ENCODE peak calls at places on chromosomes 13 and 19, in ten cellular contexts. J, H, O, T, U, E, M, V, N and F are unnamed samples.
A peak's percentile ranks its signal among the peaks of the same experiment; 100 is the strongest.

GRCh38 chr19:10692673-10693264 is 8.5 kb upstream of the QTRT1 start:
- DNase-seq in J (no peak), H (no peak), O (no peak), T (no peak), U (no peak), E (no peak), M (no peak), V (no peak), N (no peak), F (no peak)

GRCh38 chr13:110004814-110005213 is 218.4 kb upstream of the IRS2 start:
- DNase-seq in J (no peak), H (no peak), O (no peak), T (no peak), U (no peak), E (no peak), M (no peak), V (no peak), N (no peak), F (no peak)

GRCh38 chr13:98923641-98924397 is 54.0 kb downstream of the DOCK9 start:
- DNase-seq in J (no peak), H (peak; percentile 65), O (peak; percentile 3), T (no peak), U (no peak), E (no peak), M (no peak), V (no peak), N (no peak), F (no peak)

GRCh38 chr19:58544591-58545285 is 874 bp downstream of the TRIM28 start:
- DNase-seq in J (peak; percentile 83), H (peak; percentile 90), O (peak; percentile 32), T (no peak), U (peak; percentile 73), E (no peak), M (no peak), V (no peak), N (no peak), F (no peak)

GRCh38 chr13:81350056-81350455 is 1009.1 kb upstream of the SPRY2 start:
- DNase-seq in J (no peak), H (no peak), O (no peak), T (no peak), U (no peak), E (no peak), M (no peak), V (no peak), N (no peak), F (no peak)

GRCh38 chr19:1333789-1334188 is 48.1 kb downstream of the EFNA2 start:
- DNase-seq in J (no peak), H (no peak), O (peak; percentile 61), T (no peak), U (peak; percentile 82), E (no peak), M (no peak), V (no peak), N (no peak), F (peak; percentile 39)

GRCh38 chr19:47641891-47642485 is 33.1 kb downstream of the BICRA start:
- DNase-seq in J (no peak), H (no peak), O (no peak), T (no peak), U (no peak), E (peak; percentile 51), M (no peak), V (no peak), N (no peak), F (no peak)

GRCh38 chr19:33394006-33394722 is 20.7 kb downstream of the CEBPG start:
- DNase-seq in J (peak; percentile 95), H (no peak), O (peak; percentile 74), T (no peak), U (no peak), E (peak; percentile 75), M (no peak), V (no peak), N (no peak), F (peak; percentile 68)

GRCh38 chr13:43232866-43233265 is 209.5 kb downstream of the DNAJC15 start:
- DNase-seq in J (peak; percentile 62), H (no peak), O (peak; percentile 71), T (no peak), U (no peak), E (peak; percentile 39), M (no peak), V (no peak), N (no peak), F (peak; percentile 64)

GRCh38 chr19:1156830-1157615 is 17.0 kb downstream of the SBNO2 start:
- DNase-seq in J (no peak), H (no peak), O (no peak), T (no peak), U (no peak), E (no peak), M (no peak), V (no peak), N (no peak), F (no peak)

GRCh38 chr19:7982103-7982502 is 23.3 kb downstream of the ELAVL1 start:
- DNase-seq in J (no peak), H (no peak), O (no peak), T (no peak), U (no peak), E (no peak), M (no peak), V (no peak), N (no peak), F (no peak)

GRCh38 chr13:38872693-38873092 is 117.9 kb downstream of the STOML3 start:
- DNase-seq in J (peak; percentile 47), H (peak; percentile 76), O (peak; percentile 36), T (peak; percentile 42), U (peak; percentile 88), E (peak; percentile 28), M (peak; percentile 77), V (no peak), N (no peak), F (peak; percentile 25)

GRCh38 chr13:31951215-31951678 is 80.3 kb upstream of the FRY start:
- DNase-seq in J (peak; percentile 33), H (no peak), O (peak; percentile 34), T (no peak), U (no peak), E (peak; percentile 47), M (no peak), V (peak; percentile 89), N (peak; percentile 19), F (peak; percentile 14)

GRCh38 chr19:32880607-32881006 is 11.0 kb upstream of the SLC7A9 start:
- DNase-seq in J (no peak), H (no peak), O (no peak), T (no peak), U (no peak), E (no peak), M (peak; percentile 20), V (no peak), N (no peak), F (no peak)

GRCh38 chr13:41648314-41648935 is 191.1 kb downstream of the RGCC start:
- DNase-seq in J (peak; percentile 24), H (no peak), O (peak; percentile 86), T (peak; percentile 80), U (no peak), E (peak; percentile 65), M (no peak), V (no peak), N (no peak), F (peak; percentile 81)

GRCh38 chr19:28862238-28862637 is 350.7 kb downstream of the UQCRFS1 start:
- DNase-seq in J (peak; percentile 42), H (no peak), O (no peak), T (no peak), U (no peak), E (no peak), M (no peak), V (no peak), N (no peak), F (no peak)

GRCh38 chr19:11169896-11170678 is 14.5 kb upstream of the SPC24 start:
- DNase-seq in J (peak; percentile 68), H (no peak), O (no peak), T (no peak), U (no peak), E (no peak), M (no peak), V (no peak), N (no peak), F (peak; percentile 35)

GRCh38 chr19:16518061-16518460 is 21.9 kb downstream of the C19orf44 start:
- DNase-seq in J (no peak), H (no peak), O (no peak), T (no peak), U (no peak), E (no peak), M (no peak), V (no peak), N (no peak), F (no peak)

GRCh38 chr19:35558400-35559280 is 4.8 kb downstream of the ATP4A start:
- DNase-seq in J (no peak), H (no peak), O (no peak), T (no peak), U (no peak), E (no peak), M (no peak), V (no peak), N (no peak), F (no peak)
- TF ChIP-seq EZH2 in J (no peak), H (peak; percentile 32), O (no peak), T (no peak), U (no peak), E (no peak), M (no peak), V (no peak), N (no peak), F (no peak)

GRCh38 chr19:15457701-15458484 is 6.5 kb downstream of the RASAL3 start:
- DNase-seq in J (no peak), H (no peak), O (no peak), T (no peak), U (peak; percentile 39), E (no peak), M (no peak), V (no peak), N (no peak), F (no peak)
- TF ChIP-seq EZH2 in J (no peak), H (peak; percentile 99), O (peak; percentile 65), T (no peak), U (no peak), E (peak; percentile 33), M (peak; percentile 83), V (no peak), N (peak; percentile 72), F (peak; percentile 87)

GRCh38 chr19:52896431-52897148 is 845 bp downstream of the ZNF320 start:
- DNase-seq in J (peak; percentile 65), H (peak; percentile 41), O (peak; percentile 26), T (no peak), U (peak; percentile 2), E (peak; percentile 21), M (peak; percentile 57), V (no peak), N (no peak), F (peak; percentile 5)

GRCh38 chr19:52901842-52902241 is 4.4 kb upstream of the ZNF320 start:
- DNase-seq in J (no peak), H (no peak), O (no peak), T (no peak), U (no peak), E (no peak), M (no peak), V (no peak), N (no peak), F (no peak)

GRCh38 chr19:52898101-52898500 is 666 bp upstream of the ZNF320 start:
- DNase-seq in J (peak; percentile 13), H (peak; percentile 41), O (no peak), T (no peak), U (no peak), E (no peak), M (peak; percentile 54), V (no peak), N (no peak), F (no peak)

GRCh38 chr19:52897149-52897935 is at the start of gene ZNF320:
- DNase-seq in J (peak; percentile 99), H (peak; percentile 97), O (peak; percentile 89), T (peak; percentile 85), U (peak; percentile 93), E (peak; percentile 88), M (peak; percentile 99), V (peak; percentile 76), N (peak; percentile 46), F (peak; percentile 83)
- TF ChIP-seq EZH2 in J (no peak), H (no peak), O (no peak), T (no peak), U (no peak), E (no peak), M (no peak), V (no peak), N (no peak), F (no peak)

GRCh38 chr19:13016628-13017305 is 21.5 kb downstream of the NFIX start:
- DNase-seq in J (peak; percentile 66), H (peak; percentile 75), O (no peak), T (no peak), U (no peak), E (peak; percentile 48), M (no peak), V (no peak), N (no peak), F (no peak)
- TF ChIP-seq EZH2 in J (no peak), H (peak; percentile 78), O (no peak), T (no peak), U (no peak), E (no peak), M (peak; percentile 86), V (no peak), N (no peak), F (no peak)